ENCODE peak calls at places on chromosomes 12 and 14, in four cellular contexts. One of them, this sample, is unnamed.

GRCh38 chr12:13387074-13387473 is 190.5 kb downstream of the EMP1 start:
- DNase-seq in SK-N-SH: no peak
- DNase-seq in HepG2: no peak
- DNase-seq in HL-60: no peak
- DNase-seq in this sample: no peak

GRCh38 chr12:41362511-41362910 is 174.4 kb downstream of the PDZRN4 start:
- DNase-seq in SK-N-SH: no peak
- DNase-seq in HepG2: no peak
- DNase-seq in HL-60: no peak
- DNase-seq in this sample: no peak

GRCh38 chr14:53996041-53996440 is 39.4 kb upstream of the BMP4 start:
- DNase-seq in SK-N-SH: no peak
- DNase-seq in HepG2: no peak
- DNase-seq in HL-60: no peak
- DNase-seq in this sample: no peak

GRCh38 chr12:129304532-129304931 is 451.3 kb downstream of the GLT1D1 start:
- DNase-seq in SK-N-SH: no peak
- DNase-seq in HepG2: no peak
- DNase-seq in HL-60: no peak
- DNase-seq in this sample: no peak

GRCh38 chr14:76718306-76719075 is 42.8 kb upstream of the VASH1 start:
- DNase-seq in SK-N-SH: no peak
- DNase-seq in HepG2: no peak
- DNase-seq in HL-60: no peak
- DNase-seq in this sample: no peak

GRCh38 chr12:63090716-63091115 is 60.3 kb downstream of the AVPR1A start:
- DNase-seq in SK-N-SH: no peak
- DNase-seq in HepG2: no peak
- DNase-seq in HL-60: no peak
- DNase-seq in this sample: no peak

GRCh38 chr12:70842942-70843341 is 77.6 kb downstream of the PTPRR start:
- DNase-seq in SK-N-SH: no peak
- DNase-seq in HepG2: no peak
- DNase-seq in HL-60: no peak
- DNase-seq in this sample: no peak

GRCh38 chr14:104547310-104547997 is 32.1 kb upstream of the C14orf180 start:
- DNase-seq in SK-N-SH: peak
- DNase-seq in HepG2: no peak
- DNase-seq in HL-60: no peak
- DNase-seq in this sample: no peak

GRCh38 chr14:97446087-97446486 is 648.9 kb downstream of the VRK1 start:
- DNase-seq in SK-N-SH: no peak
- DNase-seq in HepG2: no peak
- DNase-seq in HL-60: no peak
- DNase-seq in this sample: no peak

GRCh38 chr12:97921957-97922722 is 459.5 kb downstream of the RMST start:
- DNase-seq in SK-N-SH: no peak
- DNase-seq in HepG2: no peak
- DNase-seq in HL-60: no peak
- DNase-seq in this sample: no peak

GRCh38 chr12:2678416-2678815 is 116.4 kb upstream of the FKBP4 start:
- DNase-seq in SK-N-SH: no peak
- DNase-seq in HepG2: no peak
- DNase-seq in HL-60: no peak
- DNase-seq in this sample: no peak

GRCh38 chr12:89468648-89469326 is 55.8 kb downstream of the GALNT4 start:
- DNase-seq in SK-N-SH: no peak
- DNase-seq in HepG2: no peak
- DNase-seq in HL-60: no peak
- DNase-seq in this sample: no peak

GRCh38 chr12:67056329-67056728 is 212.8 kb upstream of the CAND1 start:
- DNase-seq in SK-N-SH: no peak
- DNase-seq in HepG2: no peak
- DNase-seq in HL-60: no peak
- DNase-seq in this sample: no peak

GRCh38 chr14:56745091-56745490 is 65.2 kb downstream of the OTX2 start:
- DNase-seq in SK-N-SH: no peak
- DNase-seq in HepG2: no peak
- DNase-seq in HL-60: no peak
- DNase-seq in this sample: no peak

GRCh38 chr12:98656289-98657101 is 11.4 kb downstream of the APAF1 start:
- DNase-seq in SK-N-SH: no peak
- DNase-seq in HepG2: no peak
- DNase-seq in HL-60: no peak
- DNase-seq in this sample: no peak

GRCh38 chr14:99137913-99138571 is 134.0 kb downstream of the BCL11B start:
- DNase-seq in SK-N-SH: no peak
- DNase-seq in HepG2: no peak
- DNase-seq in HL-60: peak
- DNase-seq in this sample: no peak

GRCh38 chr12:20183563-20183962 is 184.8 kb upstream of the PDE3A start:
- DNase-seq in SK-N-SH: no peak
- DNase-seq in HepG2: no peak
- DNase-seq in HL-60: no peak
- DNase-seq in this sample: no peak

GRCh38 chr14:52879958-52880357 is 70.9 kb downstream of the FERMT2 start:
- DNase-seq in SK-N-SH: no peak
- DNase-seq in HepG2: no peak
- DNase-seq in HL-60: no peak
- DNase-seq in this sample: no peak

GRCh38 chr14:63229330-63230059 is 25.3 kb downstream of the RHOJ start:
- DNase-seq in SK-N-SH: no peak
- DNase-seq in HepG2: no peak
- DNase-seq in HL-60: no peak
- DNase-seq in this sample: no peak

GRCh38 chr14:72962829-72963312 is 36.6 kb downstream of the DCAF4 start:
- DNase-seq in SK-N-SH: no peak
- DNase-seq in HepG2: peak
- DNase-seq in HL-60: no peak
- DNase-seq in this sample: no peak

GRCh38 chr12:79690156-79690605 is 583 bp downstream of the PAWR start:
- DNase-seq in SK-N-SH: peak
- DNase-seq in HepG2: peak
- DNase-seq in HL-60: no peak
- DNase-seq in this sample: no peak

GRCh38 chr14:62682208-62682607 is 363.1 kb downstream of the KCNH5 start:
- DNase-seq in SK-N-SH: no peak
- DNase-seq in HepG2: no peak
- DNase-seq in HL-60: no peak
- DNase-seq in this sample: no peak

GRCh38 chr14:37583358-37584210 is 11.5 kb downstream of the FOXA1 start:
- DNase-seq in SK-N-SH: no peak
- DNase-seq in HepG2: peak
- DNase-seq in HL-60: no peak
- DNase-seq in this sample: no peak

GRCh38 chr14:91867316-91867988 is at the start of gene TC2N:
- DNase-seq in SK-N-SH: no peak
- DNase-seq in HepG2: no peak
- DNase-seq in HL-60: no peak
- DNase-seq in this sample: no peak

DNA sequence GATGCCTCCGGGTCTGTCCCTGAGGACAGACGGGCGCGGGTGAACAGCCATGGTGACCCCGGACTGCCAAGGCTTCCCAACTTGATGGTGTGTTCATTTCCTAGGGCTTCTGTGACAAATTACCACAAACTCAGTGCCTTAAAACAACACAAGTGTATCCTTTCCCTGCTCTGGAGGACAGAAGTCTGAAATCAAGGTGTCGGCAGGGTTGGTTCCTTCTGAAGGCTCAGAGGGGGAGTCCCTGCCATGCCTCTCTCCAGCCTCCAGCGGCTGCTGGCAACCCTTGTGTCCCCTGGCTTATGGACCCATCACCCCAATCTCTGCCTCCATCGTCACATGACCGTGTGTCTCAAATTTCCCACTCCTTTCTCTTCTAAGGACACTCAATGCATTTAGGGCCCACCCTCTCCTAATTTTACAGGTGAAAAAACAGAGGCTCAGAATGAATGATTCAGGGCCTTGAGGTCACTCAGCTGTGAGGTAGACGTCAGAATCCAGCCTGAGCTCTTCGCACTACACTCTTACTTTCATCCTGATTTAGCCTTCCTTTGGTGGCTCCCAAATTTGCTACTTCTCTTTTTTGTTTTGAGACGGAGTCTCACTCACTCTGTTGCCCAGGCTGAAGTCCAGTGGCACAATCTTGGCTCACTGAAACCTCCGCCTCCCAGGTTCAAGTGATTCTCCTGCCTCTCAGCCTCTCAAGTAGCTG is 45.4 kb downstream of the VCPKMT start:
- DNase-seq in SK-N-SH: no peak
- DNase-seq in HepG2: no peak
- DNase-seq in HL-60: no peak
- DNase-seq in this sample: no peak
- TF ChIP-seq GABPA in SK-N-SH: no peak
- TF ChIP-seq GABPA in HepG2: no peak
- TF ChIP-seq GABPA in HL-60: no peak
- TF ChIP-seq GABPA in this sample: no peak

DNA sequence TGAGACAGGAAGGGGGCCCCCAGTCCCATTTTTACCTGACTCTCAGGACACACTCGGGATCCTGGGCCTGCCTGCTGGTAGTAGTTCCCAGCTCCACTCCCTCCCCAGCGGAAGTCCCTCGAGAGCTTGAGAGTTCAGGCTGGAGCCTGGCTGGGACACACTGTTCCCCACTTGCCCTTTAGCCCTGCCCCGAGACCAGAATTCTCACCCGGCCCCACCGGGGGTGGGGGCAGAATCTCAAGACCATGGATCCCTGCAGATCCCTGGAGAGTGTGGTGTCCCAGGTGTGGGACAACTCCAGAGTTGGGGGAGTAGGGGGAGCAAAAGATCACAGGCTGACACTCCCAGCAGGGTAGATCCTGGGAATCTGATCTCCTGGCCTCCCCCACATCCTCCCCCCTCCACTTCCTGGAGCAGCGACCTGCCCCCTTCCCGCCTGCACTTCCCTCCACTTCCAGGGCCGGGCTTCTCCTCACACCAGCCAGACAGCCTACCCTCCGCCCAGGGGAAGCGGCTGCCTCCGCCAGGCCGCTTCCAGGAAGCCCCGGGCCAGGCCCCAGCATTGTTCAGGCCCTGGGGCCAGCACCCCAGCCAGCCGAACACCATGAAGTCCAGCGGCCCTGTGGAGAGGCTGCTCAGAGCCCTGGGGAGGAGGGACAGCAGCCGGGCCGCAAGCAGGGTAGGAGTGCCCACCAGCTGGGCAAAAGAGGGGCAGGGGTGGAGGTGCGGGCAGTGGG is at the start of gene TNS2:
- DNase-seq in SK-N-SH: peak
- DNase-seq in HepG2: peak
- DNase-seq in HL-60: no peak
- DNase-seq in this sample: no peak
- TF ChIP-seq GABPA in SK-N-SH: no peak
- TF ChIP-seq GABPA in HepG2: peak
- TF ChIP-seq GABPA in HL-60: no peak
- TF ChIP-seq GABPA in this sample: no peak

GRCh38 chr12:106304797-106305196 is 2.3 kb downstream of the TCP11L2 start:
- DNase-seq in SK-N-SH: no peak
- DNase-seq in HepG2: no peak
- DNase-seq in HL-60: no peak
- DNase-seq in this sample: no peak

GRCh38 chr12:106304001-106304421 is 1.5 kb downstream of the TCP11L2 start:
- DNase-seq in SK-N-SH: no peak
- DNase-seq in HepG2: no peak
- DNase-seq in HL-60: no peak
- DNase-seq in this sample: no peak

GRCh38 chr12:106301611-106302321 is 767 bp upstream of the TCP11L2 start:
- DNase-seq in SK-N-SH: peak
- DNase-seq in HepG2: no peak
- DNase-seq in HL-60: peak
- DNase-seq in this sample: peak

GRCh38 chr12:106302401-106303201 is at the start of gene TCP11L2:
- DNase-seq in SK-N-SH: peak
- DNase-seq in HepG2: peak
- DNase-seq in HL-60: peak
- DNase-seq in this sample: no peak

GRCh38 chr12:106303202-106303820 is 778 bp downstream of the TCP11L2 start:
- DNase-seq in SK-N-SH: peak
- DNase-seq in HepG2: peak
- DNase-seq in HL-60: peak
- DNase-seq in this sample: no peak
- TF ChIP-seq GABPA in SK-N-SH: no peak
- TF ChIP-seq GABPA in HepG2: peak
- TF ChIP-seq GABPA in HL-60: no peak
- TF ChIP-seq GABPA in this sample: no peak

DNA sequence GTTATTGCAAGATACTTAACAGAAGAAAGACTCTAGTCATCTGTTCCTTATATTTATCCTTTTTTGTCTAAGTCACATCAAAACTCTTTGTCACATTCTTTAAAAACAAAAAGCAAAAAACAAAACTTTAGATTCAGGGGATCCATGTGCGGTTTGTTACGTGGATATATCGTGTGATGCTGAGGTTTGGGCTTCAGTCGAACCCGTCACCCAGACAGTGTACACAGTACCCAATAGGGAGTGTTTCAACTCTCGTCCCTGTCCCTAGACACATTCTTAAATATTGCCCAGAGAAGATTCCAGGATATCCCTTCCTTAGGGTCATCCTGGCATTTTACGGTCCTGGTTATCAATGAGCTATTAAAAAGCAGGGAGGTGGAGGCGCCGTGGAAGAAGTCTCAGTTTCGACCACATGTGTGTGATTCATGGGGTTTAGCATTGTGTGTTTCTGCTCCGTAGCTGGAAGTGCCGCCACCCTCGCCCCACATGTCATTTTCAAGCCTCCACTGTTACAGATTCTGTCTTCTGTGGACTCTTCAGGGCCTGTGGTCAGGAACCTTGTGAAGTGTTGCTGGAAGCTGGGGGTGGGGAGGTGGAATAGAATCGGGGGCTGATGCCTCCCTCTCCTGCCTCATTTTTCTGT is 19.9 kb downstream of the CCND2 start:
- DNase-seq in SK-N-SH: no peak
- DNase-seq in HepG2: no peak
- DNase-seq in HL-60: no peak
- DNase-seq in this sample: no peak
- TF ChIP-seq GABPA in SK-N-SH: no peak
- TF ChIP-seq GABPA in HepG2: no peak
- TF ChIP-seq GABPA in HL-60: no peak
- TF ChIP-seq GABPA in this sample: no peak

GRCh38 chr14:74362361-74362915 is 14.2 kb downstream of the VRTN start:
- DNase-seq in SK-N-SH: peak
- DNase-seq in HepG2: peak
- DNase-seq in HL-60: peak
- DNase-seq in this sample: peak
- TF ChIP-seq GABPA in SK-N-SH: no peak
- TF ChIP-seq GABPA in HepG2: no peak
- TF ChIP-seq GABPA in HL-60: no peak
- TF ChIP-seq GABPA in this sample: no peak

GRCh38 chr14:93967637-93968250 is 8.6 kb downstream of the ASB2 start:
- DNase-seq in SK-N-SH: no peak
- DNase-seq in HepG2: no peak
- DNase-seq in HL-60: peak
- DNase-seq in this sample: peak
- TF ChIP-seq GABPA in SK-N-SH: no peak
- TF ChIP-seq GABPA in HepG2: no peak
- TF ChIP-seq GABPA in HL-60: no peak
- TF ChIP-seq GABPA in this sample: no peak